ENCODE peak calls at places on chromosomes 16 and 17, in ten cellular contexts. V is endothelial cell, G is SJCRH30, S is ELF-1, Y is dorsolateral prefrontal cortex, J is NCI-H526 treated with DMSO at 0.1 percent for 48 hours, A is astrocyte of the spinal cord, N is H1, B is HS-5, K is NCI-H1930. W is an unnamed sample.

GRCh38 chr16:69761983-69762842 is at the start of gene WWP2:
- DNase-seq in V (peak), G (peak), S (peak), Y (peak), J (peak), A (peak), N (peak), B (no peak), K (peak), W (peak)

GRCh38 chr17:10737168-10737622 is 7.4 kb upstream of the TMEM220 start:
- DNase-seq in V (peak), G (peak), S (peak), Y (peak), J (peak), A (peak), N (peak), B (no peak), K (peak), W (peak)

GRCh38 chr16:68311316-68311620 is 449 bp downstream of the PRMT7 start:
- DNase-seq in V (no peak), G (peak), S (no peak), Y (no peak), J (no peak), A (peak), N (no peak), B (no peak), K (no peak), W (no peak)

GRCh38 chr17:34242553-34242952 is 12.5 kb upstream of the CCL2 start:
- DNase-seq in V (no peak), G (no peak), S (no peak), Y (no peak), J (no peak), A (no peak), N (no peak), B (no peak), K (no peak), W (no peak)

GRCh38 chr16:1167276-1168107 is 14.6 kb downstream of the CACNA1H start:
- DNase-seq in V (no peak), G (peak), S (no peak), Y (peak), J (no peak), A (no peak), N (no peak), B (no peak), K (no peak), W (peak)

GRCh38 chr17:80981062-80981902 is 10.4 kb upstream of the CHMP6 start:
- DNase-seq in V (peak), G (peak), S (peak), Y (no peak), J (no peak), A (no peak), N (peak), B (no peak), K (peak), W (peak)

GRCh38 chr17:82931696-82932060 is 91.9 kb upstream of the ZNF750 start:
- DNase-seq in V (no peak), G (no peak), S (no peak), Y (peak), J (no peak), A (peak), N (no peak), B (no peak), K (no peak), W (no peak)

GRCh38 chr16:29675811-29676643 is 3.0 kb upstream of the QPRT start:
- DNase-seq in V (peak), G (peak), S (peak), Y (no peak), J (peak), A (no peak), N (no peak), B (no peak), K (no peak), W (peak)

GRCh38 chr16:370980-371728 is 816 bp upstream of the MRPL28 start:
- DNase-seq in V (no peak), G (no peak), S (no peak), Y (no peak), J (no peak), A (no peak), N (peak), B (no peak), K (no peak), W (no peak)

GRCh38 chr17:31702040-31702439 is 157.0 kb downstream of the COPRS start:
- DNase-seq in V (no peak), G (no peak), S (no peak), Y (no peak), J (no peak), A (no peak), N (no peak), B (no peak), K (no peak), W (no peak)

GRCh38 chr16:10086620-10087019 is 95.6 kb downstream of the GRIN2A start:
- DNase-seq in V (no peak), G (no peak), S (no peak), Y (no peak), J (no peak), A (no peak), N (no peak), B (no peak), K (no peak), W (no peak)

GRCh38 chr16:1612320-1613111 is at the start of gene CRAMP1:
- DNase-seq in V (peak), G (peak), S (peak), Y (no peak), J (no peak), A (no peak), N (no peak), B (no peak), K (no peak), W (peak)

GRCh38 chr17:56034120-56034757 is 119.0 kb upstream of the ANKFN1 start:
- DNase-seq in V (no peak), G (no peak), S (no peak), Y (no peak), J (no peak), A (no peak), N (no peak), B (no peak), K (no peak), W (no peak)

GRCh38 chr17:29595107-29595942 is 2.4 kb downstream of the ANKRD13B start:
- DNase-seq in V (no peak), G (no peak), S (peak), Y (no peak), J (no peak), A (peak), N (no peak), B (no peak), K (no peak), W (peak)

GRCh38 chr16:9260665-9261064 is 169.2 kb downstream of the HAPSTR1 start:
- DNase-seq in V (no peak), G (peak), S (no peak), Y (no peak), J (no peak), A (no peak), N (no peak), B (no peak), K (no peak), W (no peak)

GRCh38 chr17:28968269-28968913 is 17.1 kb upstream of the PHF12 start:
- DNase-seq in V (no peak), G (peak), S (peak), Y (no peak), J (no peak), A (no peak), N (no peak), B (no peak), K (no peak), W (peak)

GRCh38 chr16:56547120-56547948 is 17.5 kb upstream of the MT4 start:
- DNase-seq in V (no peak), G (peak), S (peak), Y (peak), J (no peak), A (peak), N (peak), B (peak), K (no peak), W (peak)

GRCh38 chr16:74768239-74768638 is 6.4 kb downstream of the FA2H start:
- DNase-seq in V (no peak), G (no peak), S (no peak), Y (no peak), J (no peak), A (no peak), N (no peak), B (no peak), K (no peak), W (no peak)

GRCh38 chr16:2497116-2497630 is 16.6 kb upstream of the ATP6V0C start:
- DNase-seq in V (no peak), G (peak), S (peak), Y (no peak), J (no peak), A (no peak), N (no peak), B (no peak), K (no peak), W (no peak)

GRCh38 chr17:79793924-79794304 is 3.0 kb downstream of the CBX8 start:
- DNase-seq in V (no peak), G (peak), S (no peak), Y (no peak), J (no peak), A (peak), N (no peak), B (no peak), K (no peak), W (peak)

W was measured in neural progenitor cell.